ENCODE peak calls at places on chromosome 15, in nine cellular contexts. X is lung, N is endothelial cell, R is Peyer's patch, B is lower lobe of right lung, I is GM13976, O is epithelial cell of proximal tubule, Z is RWPE1, H is astrocyte of the spinal cord. E is an unnamed sample.

GRCh38 chr15:95604634-95605036 is 725.9 kb upstream of the NR2F2 start:
- DNase-seq in X (no peak), O (peak), I (no peak), Z (peak), R (no peak), H (peak), B (no peak), N (no peak), E (peak)

GRCh38 chr15:82674873-82675272 is 27.7 kb upstream of the CPEB1 start:
- DNase-seq in O (no peak), B (no peak), I (no peak), N (no peak), H (no peak), X (no peak), Z (no peak), R (no peak), E (no peak)

GRCh38 chr15:64634576-64635485 is 140.6 kb downstream of the RBPMS2 start:
- DNase-seq in H (peak), I (no peak), Z (no peak), B (no peak), X (no peak), O (peak), R (no peak), N (peak), E (peak)

GRCh38 chr15:33461671-33462070 is 150.9 kb downstream of the RYR3 start:
- DNase-seq in N (no peak), X (no peak), R (no peak), I (no peak), O (no peak), Z (no peak), B (no peak), H (no peak), E (no peak)

GRCh38 chr15:40354408-40355171 is 3.4 kb upstream of the DISP2 start:
- DNase-seq in I (no peak), B (no peak), O (no peak), Z (no peak), R (no peak), N (peak), H (peak), X (no peak), E (no peak)

GRCh38 chr15:95326689-95327525 is 1003.6 kb upstream of the NR2F2 start:
- DNase-seq in R (no peak), H (no peak), B (no peak), X (no peak), N (peak), I (no peak), O (no peak), Z (no peak), E (no peak)

GRCh38 chr15:98035577-98036010 is 75.1 kb downstream of the ARRDC4 start:
- DNase-seq in I (no peak), N (no peak), X (no peak), H (no peak), B (no peak), R (no peak), O (peak), Z (peak), E (peak)

GRCh38 chr15:38538328-38539007 is 26.1 kb downstream of the RASGRP1 start:
- DNase-seq in O (no peak), N (no peak), Z (no peak), R (no peak), I (no peak), X (no peak), H (no peak), B (no peak), E (no peak)

GRCh38 chr15:48536681-48537091 is 108.8 kb downstream of the FBN1 start:
- DNase-seq in Z (no peak), N (no peak), X (no peak), H (peak), B (no peak), R (no peak), I (no peak), O (no peak), E (no peak)

GRCh38 chr15:22931784-22932536 is 48.2 kb downstream of the CYFIP1 start:
- DNase-seq in O (no peak), R (no peak), H (no peak), X (no peak), B (no peak), Z (no peak), I (no peak), N (no peak), E (no peak)

GRCh38 chr15:73321496-73322344 is 47.0 kb downstream of the HCN4 start:
- DNase-seq in O (no peak), I (no peak), H (no peak), B (no peak), Z (no peak), R (no peak), N (no peak), X (no peak), E (no peak)

GRCh38 chr15:68404056-68404798 is 27.7 kb downstream of the ITGA11 start:
- DNase-seq in X (no peak), B (no peak), R (peak), H (no peak), N (no peak), Z (no peak), O (no peak), I (no peak), E (no peak)

GRCh38 chr15:61033938-61034792 is 194.9 kb downstream of the RORA start:
- DNase-seq in H (no peak), Z (no peak), X (no peak), O (no peak), B (no peak), R (no peak), I (no peak), N (no peak), E (no peak)

GRCh38 chr15:48507416-48508065 is 138.0 kb downstream of the FBN1 start:
- DNase-seq in X (peak), R (no peak), B (no peak), Z (peak), O (peak), H (peak), N (peak), I (peak), E (peak)

GRCh38 chr15:32704343-32705076 is 13.3 kb upstream of the GREM1 start:
- DNase-seq in H (peak), R (no peak), Z (no peak), I (no peak), O (no peak), N (no peak), B (no peak), X (no peak), E (no peak)

GRCh38 chr15:84987949-84988624 is 6.4 kb downstream of the PDE8A start:
- DNase-seq in N (no peak), B (no peak), O (no peak), H (no peak), R (no peak), X (no peak), I (no peak), Z (no peak), E (no peak)

GRCh38 chr15:68652141-68652540 is 73.3 kb downstream of the CORO2B start:
- DNase-seq in H (no peak), B (no peak), N (no peak), O (no peak), R (peak), I (no peak), Z (no peak), X (no peak), E (peak)

DNA sequence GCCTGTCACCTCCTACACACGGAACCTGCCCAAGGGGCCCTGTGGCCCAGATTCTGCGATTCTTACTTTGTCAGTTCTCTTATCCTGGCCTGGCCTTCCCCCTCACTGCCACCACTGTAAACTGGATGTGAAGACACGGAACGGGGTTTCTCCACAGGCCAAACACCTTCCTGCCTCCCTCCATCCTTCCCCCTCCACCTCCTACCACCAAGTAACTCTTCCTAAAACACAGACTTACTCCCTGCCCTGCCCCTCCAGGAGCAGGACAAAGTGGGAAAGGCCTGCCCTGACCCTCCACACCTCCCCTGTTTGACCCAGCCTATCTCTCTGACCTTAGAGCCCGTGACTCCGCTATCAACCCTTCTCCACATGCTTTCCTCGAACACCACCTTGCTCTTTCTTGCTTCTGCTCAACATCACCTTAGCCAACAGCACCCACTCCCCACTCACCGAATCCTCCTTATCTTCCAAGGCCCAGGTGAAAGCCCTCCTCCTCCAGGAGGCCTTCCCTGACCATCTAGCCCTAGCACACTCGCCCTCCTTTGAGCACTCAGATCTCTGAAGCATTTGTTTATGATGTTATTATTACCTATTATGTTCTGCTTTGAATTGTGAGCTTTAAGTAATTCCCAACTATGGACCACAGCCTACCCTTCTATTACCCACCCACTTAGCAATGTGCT is 7.6 kb downstream of the CA12 start:
- DNase-seq in H (no peak), R (peak), N (no peak), B (no peak), Z (no peak), X (no peak), O (no peak), I (no peak), E (no peak)
- TF ChIP-seq CTCF in H (no peak), R (no peak), N (no peak), B (no peak), Z (no peak), X (no peak), O (no peak), I (no peak), E (no peak)

DNA sequence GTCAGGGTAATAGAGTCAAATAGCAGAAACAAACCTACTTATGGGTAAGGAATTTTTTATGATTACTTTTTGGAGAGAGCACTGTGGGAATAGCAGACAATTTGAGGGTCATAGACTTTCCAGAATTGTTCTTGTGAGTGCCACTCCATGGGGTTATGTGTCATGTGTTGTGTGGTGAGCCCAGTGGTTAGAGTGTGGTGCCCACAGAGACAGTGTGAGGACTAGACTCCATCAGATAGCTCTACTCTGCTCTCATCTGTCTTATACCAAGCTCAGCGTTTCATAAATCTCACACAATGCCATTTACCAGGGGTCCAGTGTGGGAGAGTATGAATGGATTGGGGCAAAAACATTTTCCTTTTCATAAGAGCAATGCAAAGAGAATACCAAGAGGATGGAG is 188.9 kb downstream of the AGBL1 start:
- DNase-seq in X (no peak), R (no peak), O (no peak), B (no peak), N (no peak), H (no peak), I (no peak), Z (no peak), E (no peak)
- TF ChIP-seq CTCF in X (no peak), R (no peak), O (no peak), B (no peak), N (no peak), H (no peak), I (no peak), Z (no peak), E (no peak)

GRCh38 chr15:101322016-101322695 is 27.1 kb upstream of the SNRPA1 start:
- DNase-seq in Z (no peak), X (no peak), N (no peak), R (peak), H (no peak), B (no peak), O (no peak), I (no peak), E (no peak)

GRCh38 chr15:101318810-101319200 is 23.8 kb upstream of the SNRPA1 start:
- DNase-seq in O (no peak), Z (no peak), X (no peak), B (no peak), H (no peak), R (no peak), I (no peak), N (no peak), E (no peak)

GRCh38 chr15:101318147-101318809 is 23.2 kb upstream of the SNRPA1 start:
- DNase-seq in I (no peak), Z (peak), N (no peak), X (no peak), H (no peak), R (peak), B (no peak), O (no peak), E (peak)

GRCh38 chr15:101322849-101323477 is 27.9 kb upstream of the SNRPA1 start:
- DNase-seq in O (no peak), R (peak), Z (no peak), B (no peak), X (no peak), H (no peak), I (no peak), N (no peak), E (no peak)

GRCh38 chr15:101320501-101321052 is 25.5 kb upstream of the SNRPA1 start:
- DNase-seq in X (peak), Z (no peak), B (peak), R (peak), I (peak), H (no peak), N (peak), O (peak), E (peak)
- TF ChIP-seq CTCF in X (peak), Z (no peak), B (peak), R (no peak), I (peak), H (peak), N (no peak), O (peak), E (peak)

GRCh38 chr15:51371271-51371670 is 29.8 kb downstream of the GLDN start:
- DNase-seq in H (no peak), B (no peak), Z (no peak), O (no peak), N (no peak), R (no peak), I (no peak), X (no peak), E (no peak)
- TF ChIP-seq CTCF in H (no peak), B (no peak), Z (no peak), O (no peak), N (no peak), R (no peak), I (no peak), X (no peak), E (no peak)

GRCh38 chr15:80777836-80778620 is 1.1 kb upstream of the CEMIP start:
- DNase-seq in H (no peak), I (no peak), B (no peak), O (no peak), X (no peak), Z (peak), N (no peak), R (no peak), E (no peak)

GRCh38 chr15:80780416-80781221 is 1.4 kb downstream of the CEMIP start:
- DNase-seq in N (peak), I (peak), Z (peak), B (peak), X (peak), H (peak), R (no peak), O (no peak), E (peak)

GRCh38 chr15:80779658-80780415 is 667 bp downstream of the CEMIP start:
- DNase-seq in Z (peak), R (no peak), N (peak), O (no peak), X (no peak), B (no peak), I (peak), H (peak), E (no peak)

GRCh38 chr15:80778621-80778963 is 578 bp upstream of the CEMIP start:
- DNase-seq in B (no peak), Z (no peak), O (no peak), I (no peak), X (no peak), R (no peak), N (no peak), H (peak), E (no peak)

DNA sequence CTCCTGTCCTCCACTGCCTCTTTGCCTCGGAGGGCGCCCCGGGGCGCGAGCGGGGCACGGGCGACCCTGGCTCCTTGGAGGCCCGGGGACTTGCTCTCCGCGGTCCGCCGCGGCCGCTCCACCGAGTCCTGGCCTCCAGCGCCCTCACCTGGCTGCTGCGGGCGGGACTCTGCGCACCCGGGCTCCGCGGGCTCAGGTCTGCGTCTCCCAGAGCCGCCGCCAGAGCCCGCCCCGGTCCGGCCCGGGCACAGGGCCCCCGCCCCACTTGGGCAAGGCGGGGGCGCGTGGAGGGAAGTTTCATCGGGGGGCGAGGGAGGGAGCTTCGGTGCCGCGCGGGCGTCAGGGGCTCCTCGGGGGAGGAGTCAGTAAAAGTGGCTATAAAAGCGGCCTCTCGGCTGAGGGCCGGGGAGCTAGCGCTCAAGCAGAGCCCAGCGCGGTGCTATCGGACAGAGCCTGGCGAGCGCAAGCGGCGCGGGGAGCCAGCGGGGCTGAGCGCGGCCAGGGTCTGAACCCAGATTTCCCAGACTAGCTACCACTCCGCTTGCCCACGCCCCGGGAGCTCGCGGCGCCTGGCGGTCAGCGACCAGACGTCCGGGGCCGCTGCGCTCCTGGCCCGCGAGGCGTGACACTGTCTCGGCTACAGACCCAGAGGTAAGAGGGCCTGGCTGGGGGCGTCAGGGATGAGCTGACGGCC is at the start of gene CEMIP:
- DNase-seq in Z (peak), I (peak), O (no peak), B (peak), H (peak), X (peak), N (peak), R (peak), E (peak)
- TF ChIP-seq CTCF in Z (peak), I (peak), O (peak), B (peak), H (peak), X (peak), N (peak), R (no peak), E (peak)

GRCh38 chr15:63188937-63189871 is at the start of gene RAB8B:
- DNase-seq in Z (peak), O (no peak), B (peak), X (peak), H (peak), I (peak), R (peak), N (peak), E (peak)
- TF ChIP-seq CTCF in Z (peak), O (no peak), B (no peak), X (no peak), H (no peak), I (no peak), R (no peak), N (no peak), E (peak)

GRCh38 chr15:77577350-77577749 is 55.4 kb downstream of the LINGO1 start:
- DNase-seq in X (no peak), R (no peak), B (no peak), N (no peak), I (no peak), O (no peak), Z (no peak), H (no peak), E (no peak)
- TF ChIP-seq CTCF in X (no peak), R (no peak), B (no peak), N (no peak), I (no peak), O (no peak), Z (no peak), H (no peak), E (no peak)

GRCh38 chr15:80431635-80432034 is 27.5 kb downstream of the ARNT2 start:
- DNase-seq in I (no peak), X (no peak), O (no peak), B (no peak), R (no peak), Z (no peak), H (no peak), N (no peak), E (no peak)
- TF ChIP-seq CTCF in I (no peak), X (no peak), O (no peak), B (no peak), R (no peak), Z (no peak), H (no peak), N (no peak), E (no peak)

DNA sequence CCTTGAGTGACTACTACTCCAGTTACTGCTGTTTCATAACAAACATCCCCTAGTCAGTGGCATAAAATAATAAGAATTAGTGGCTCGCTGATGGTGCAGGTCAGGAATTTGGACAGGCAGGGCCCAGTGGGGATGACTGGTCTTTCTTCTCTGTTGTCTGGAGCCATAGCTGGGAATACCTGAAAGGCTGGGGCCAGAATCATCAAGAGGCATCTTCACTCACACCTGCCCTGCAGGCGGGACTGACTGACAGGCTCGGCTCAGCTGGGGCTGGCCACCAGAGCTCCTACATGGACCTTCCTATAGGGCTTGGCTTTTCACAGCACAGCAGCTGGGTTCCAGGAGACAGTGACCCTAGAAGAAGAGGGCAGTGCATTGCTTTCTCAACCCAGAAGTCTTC is 148.8 kb upstream of the ATP10A start:
- DNase-seq in I (no peak), B (no peak), H (no peak), Z (no peak), O (no peak), N (no peak), R (no peak), X (no peak), E (no peak)
- TF ChIP-seq CTCF in I (no peak), B (no peak), H (no peak), Z (no peak), O (no peak), N (no peak), R (no peak), X (no peak), E (no peak)